ENCODE peak calls at places on chromosomes 5 and 9, in five cellular contexts. A, D, L, C and P are unnamed samples. For H3K4me1, the result is how much of the 10 kb centered on the place peaks cover.

GRCh38 chr9:119370816-119371215 is 1.6 kb upstream of the BRINP1 start:
- DNase-seq in A (no peak), D (no peak), L (peak), C (peak), P (no peak)

GRCh38 chr9:33742519-33742918 is 52.8 kb upstream of the PRSS3 start:
- DNase-seq in A (peak), D (no peak), L (peak), C (no peak), P (no peak)

GRCh38 chr5:150320048-150320555 is 17.4 kb upstream of the ARSI start:
- DNase-seq in A (no peak), D (no peak), L (no peak), C (no peak), P (no peak)

GRCh38 chr5:115988002-115988401 is 25.7 kb downstream of the LVRN start:
- DNase-seq in A (no peak), D (no peak), L (no peak), C (no peak), P (no peak)

GRCh38 chr5:61299254-61299653 is 32.8 kb upstream of the ZSWIM6 start:
- DNase-seq in A (no peak), D (no peak), L (no peak), C (no peak), P (no peak)

GRCh38 chr5:150444770-150445169 is 4.8 kb downstream of the RPS14 start:
- DNase-seq in A (no peak), D (no peak), L (no peak), C (no peak), P (no peak)

GRCh38 chr5:88829053-88829452 is 53.9 kb downstream of the MEF2C start:
- DNase-seq in A (no peak), D (no peak), L (no peak), C (peak), P (no peak)

GRCh38 chr9:16540996-16541668 is 329.3 kb downstream of the BNC2 start:
- DNase-seq in A (no peak), D (no peak), L (no peak), C (no peak), P (no peak)

GRCh38 chr5:139863855-139864558 is 68.4 kb downstream of the PSD2 start:
- DNase-seq in A (no peak), D (no peak), L (peak), C (peak), P (no peak)

GRCh38 chr9:78575041-78575440 is 278.1 kb downstream of the PSAT1 start:
- DNase-seq in A (no peak), D (no peak), L (no peak), C (no peak), P (no peak)

GRCh38 chr5:80988419-80988925 is 28.3 kb downstream of the RASGRF2 start:
- DNase-seq in A (no peak), D (no peak), L (no peak), C (no peak), P (no peak)

GRCh38 chr5:32325067-32325466 is 12.3 kb upstream of the MTMR12 start:
- DNase-seq in A (no peak), D (no peak), L (no peak), C (no peak), P (no peak)

GRCh38 chr9:3205421-3206095 is 320.2 kb downstream of the RFX3 start:
- DNase-seq in A (no peak), D (no peak), L (no peak), C (no peak), P (no peak)

GRCh38 chr9:19479874-19480273 is 71.1 kb downstream of the ACER2 start:
- DNase-seq in A (no peak), D (no peak), L (no peak), C (no peak), P (no peak)

GRCh38 chr5:99900302-99900811 is 634.8 kb upstream of the FAM174A start:
- DNase-seq in A (peak), D (no peak), L (no peak), C (no peak), P (no peak)

GRCh38 chr5:151167022-151167421 is 9.4 kb upstream of the ANXA6 start:
- DNase-seq in A (no peak), D (no peak), L (no peak), C (no peak), P (no peak)

GRCh38 chr9:33794560-33794959 is 801 bp upstream of the PRSS3 start:
- DNase-seq in A (no peak), D (no peak), L (no peak), C (no peak), P (no peak)

GRCh38 chr5:158875272-158875679 is 224.4 kb downstream of the EBF1 start:
- DNase-seq in A (no peak), D (no peak), L (no peak), C (no peak), P (no peak)

GRCh38 chr9:129290606-129291005 is 112.5 kb upstream of the IER5L start:
- DNase-seq in A (no peak), D (no peak), L (no peak), C (no peak), P (no peak)

GRCh38 chr5:112878760-112879159 is 17.7 kb downstream of the SRP19 start:
- DNase-seq in A (peak), D (no peak), L (no peak), C (peak), P (no peak)

GRCh38 chr5:13809921-13810320 is 134.6 kb downstream of the DNAH5 start:
- DNase-seq in A (no peak), D (no peak), L (no peak), C (no peak), P (no peak)

GRCh38 chr5:99795026-99795425 is 740.1 kb upstream of the FAM174A start:
- DNase-seq in A (no peak), D (no peak), L (no peak), C (no peak), P (no peak)

GRCh38 chr5:65338606-65339151 is 143.0 kb downstream of the ADAMTS6 start:
- DNase-seq in A (no peak), D (no peak), L (no peak), C (no peak), P (no peak)

GRCh38 chr9:121023064-121023463 is 27.0 kb downstream of the C5 start:
- DNase-seq in A (peak), D (no peak), L (peak), C (no peak), P (no peak)

GRCh38 chr9:113892861-113893491 is 16.9 kb downstream of the ZNF618 start:
- DNase-seq in A (no peak), D (no peak), L (no peak), C (no peak), P (no peak)

GRCh38 chr5:151134228-151134627 is 23.4 kb downstream of the ANXA6 start:
- DNase-seq in A (no peak), D (no peak), L (no peak), C (no peak), P (no peak)

GRCh38 chr9:70293214-70293613 is 34.4 kb downstream of the SMC5 start:
- DNase-seq in A (no peak), D (no peak), L (no peak), C (no peak), P (no peak)

GRCh38 chr9:70303268-70303667 is 44.5 kb downstream of the SMC5 start:
- DNase-seq in A (no peak), D (no peak), L (no peak), C (no peak), P (no peak)

GRCh38 chr9:70297141-70297540 is 38.4 kb downstream of the SMC5 start:
- DNase-seq in A (no peak), D (no peak), L (no peak), C (no peak), P (no peak)

GRCh38 chr9:70298245-70298771 is 39.5 kb downstream of the SMC5 start:
- DNase-seq in A (no peak), D (no peak), L (no peak), C (no peak), P (no peak)
- TF ChIP-seq SP1 in A (no peak), D (no peak), L (no peak), C (no peak), P (no peak)

GRCh38 chr9:70494221-70494620 is 79.8 kb upstream of the KLF9 start:
- DNase-seq in A (no peak), D (no peak), L (no peak), C (no peak), P (no peak)

GRCh38 chr9:70493046-70493445 is 78.6 kb upstream of the KLF9 start:
- DNase-seq in A (no peak), D (no peak), L (no peak), C (no peak), P (no peak)

GRCh38 chr9:70490478-70490877 is 76.0 kb upstream of the KLF9 start:
- DNase-seq in A (no peak), D (no peak), L (no peak), C (no peak), P (no peak)

GRCh38 chr9:70488793-70489105 is 74.3 kb upstream of the KLF9 start:
- DNase-seq in A (no peak), D (no peak), L (no peak), C (no peak), P (no peak)

GRCh38 chr9:70491798-70492736 is 77.6 kb upstream of the KLF9 start:
- DNase-seq in A (no peak), D (no peak), L (no peak), C (no peak), P (no peak)
- H3K4me1 ChIP-seq in A (under half), D (under half), L (under half), C (under half), P (under half)

GRCh38 chr5:94174748-94175411 is 433.5 kb upstream of the POU5F2 start:
- DNase-seq in A (no peak), D (no peak), L (no peak), C (no peak), P (no peak)
- TF ChIP-seq SP1 in A (no peak), D (no peak), L (no peak), C (no peak), P (no peak)

GRCh38 chr9:89002987-89003386 is 11.7 kb downstream of the S1PR3 start:
- DNase-seq in A (no peak), D (no peak), L (no peak), C (no peak), P (no peak)
- H3K4me1 ChIP-seq in A (under half), D (under half), L (under half), C (under half), P (under half)

GRCh38 chr9:126612329-126612812 is 1.4 kb upstream of the LMX1B start:
- DNase-seq in A (no peak), D (no peak), L (no peak), C (no peak), P (no peak)
- TF ChIP-seq SP1 in A (no peak), D (no peak), L (no peak), C (no peak), P (no peak)

GRCh38 chr9:136543830-136544548 is 1.9 kb downstream of the NOTCH1 start:
- DNase-seq in A (no peak), D (no peak), L (peak), C (no peak), P (no peak)
- H3K4me1 ChIP-seq in A (under half), D (under half), L (under half), C (under half), P (under half)

GRCh38 chr9:93792358-93792757 is 162.8 kb downstream of the BARX1 start:
- DNase-seq in A (no peak), D (no peak), L (no peak), C (no peak), P (no peak)
- TF ChIP-seq SP1 in A (no peak), D (no peak), L (no peak), C (no peak), P (no peak)

GRCh38 chr5:132773114-132773513 is 3.9 kb downstream of the SEPTIN8 start:
- DNase-seq in A (no peak), D (no peak), L (no peak), C (no peak), P (no peak)
- H3K4me1 ChIP-seq in A (under half), D (under half), L (half or more), C (under half), P (under half)

DNA sequence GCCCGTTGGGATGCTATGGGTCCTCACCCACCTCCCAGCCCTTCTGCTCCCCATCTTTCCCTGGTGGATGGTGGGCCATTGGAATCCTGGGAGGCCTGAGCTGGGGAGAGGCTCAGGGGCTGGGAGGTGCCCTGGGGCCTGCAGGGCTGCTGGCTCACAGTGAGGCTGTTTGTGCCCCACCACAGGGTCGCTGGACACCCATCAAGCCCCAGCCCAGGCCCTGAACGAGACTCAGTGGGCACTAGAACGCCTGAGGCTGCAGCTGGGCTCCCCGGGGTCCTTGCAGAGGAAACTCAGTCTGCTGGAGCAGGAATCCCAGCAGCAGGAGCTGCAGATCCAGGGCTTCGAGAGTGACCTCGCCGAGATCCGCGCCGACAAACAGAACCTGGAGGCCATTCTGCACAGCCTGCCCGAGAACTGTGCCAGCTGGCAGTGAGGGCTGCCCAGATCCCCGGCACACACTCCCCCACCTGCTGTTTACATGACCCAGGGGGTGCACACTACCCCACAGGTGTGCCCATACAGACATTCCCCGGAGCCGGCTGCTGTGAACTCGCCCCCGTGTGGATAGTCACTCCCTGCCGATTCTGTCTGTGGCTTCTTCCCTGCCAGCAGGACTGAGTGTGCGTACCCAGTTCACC is 4.9 kb upstream of the AIF1L start:
- DNase-seq in A (no peak), D (no peak), L (no peak), C (no peak), P (no peak)
- TF ChIP-seq SP1 in A (no peak), D (no peak), L (no peak), C (no peak), P (no peak)

DNA sequence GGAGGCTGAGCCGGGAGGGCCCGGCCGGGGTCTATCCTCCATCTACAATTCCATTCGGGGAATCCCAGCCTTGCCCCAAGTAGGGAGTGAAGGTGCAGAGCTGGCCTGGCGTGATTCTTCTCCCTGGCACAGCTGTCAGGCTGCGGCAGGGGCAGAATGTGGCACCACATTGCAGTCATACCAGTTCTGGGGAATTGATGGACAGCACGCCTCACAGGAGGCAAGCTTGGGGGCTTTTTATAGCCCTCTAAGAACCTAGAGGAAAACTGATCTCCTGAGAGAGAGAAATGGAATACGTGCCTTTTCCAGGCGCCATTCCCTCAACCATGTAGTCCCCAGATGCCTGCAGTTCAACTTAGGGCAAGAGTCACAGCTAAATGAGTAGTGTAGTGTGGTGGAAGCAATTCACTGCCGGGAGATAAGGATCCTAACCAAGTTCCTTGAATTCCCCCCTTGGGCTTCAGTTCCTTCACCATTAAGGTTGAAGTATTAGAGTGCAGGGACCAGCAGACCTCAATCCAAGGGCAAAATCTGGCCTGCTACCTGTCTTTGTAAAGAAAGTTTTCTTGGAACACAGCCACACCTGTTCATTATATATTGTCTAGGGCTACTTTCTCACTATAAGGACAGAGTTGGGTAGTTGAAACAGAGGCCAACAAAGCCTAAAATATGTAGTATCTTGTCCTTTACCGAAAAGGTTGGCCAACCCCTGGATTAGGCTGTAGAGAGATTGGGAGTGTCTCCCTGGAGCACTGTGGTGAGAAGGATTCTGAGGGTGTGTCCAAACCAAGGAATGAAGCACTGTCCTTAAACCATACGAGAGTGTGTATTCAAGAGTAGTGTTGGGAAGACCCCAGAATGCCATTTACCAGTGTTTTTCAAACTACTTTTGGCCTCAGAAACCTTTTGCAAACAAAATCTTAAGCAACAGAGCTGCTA is 10.6 kb downstream of the AFAP1L1 start:
- DNase-seq in A (no peak), D (no peak), L (no peak), C (no peak), P (no peak)
- H3K4me1 ChIP-seq in A (under half), D (under half), L (under half), C (under half), P (under half)